ENCODE peak calls at places on chromosome 6, in eight cellular contexts. Z is body of pancreas, V is left lung, I is mucosa of descending colon, T is ovary, M is IMR-90, F is thoracic aorta, O is heart right ventricle. U is an unnamed sample. For H3K4me1, the result is how much of the 10 kb centered on the place peaks cover.

GRCh38 chr6:158536084-158536890 is 23.6 kb upstream of the TMEM181 start:
- DNase-seq in Z (peak), V (peak), I (peak), T (peak), M (peak), F (no peak), O (peak), U (peak)

GRCh38 chr6:142013875-142014495 is 118.7 kb upstream of the GJE1 start:
- DNase-seq in Z (no peak), V (no peak), I (no peak), T (no peak), M (no peak), F (no peak), O (no peak), U (no peak)

GRCh38 chr6:43989556-43990248 is 137.6 kb downstream of the MRPL14 start:
- DNase-seq in Z (no peak), V (no peak), I (no peak), T (no peak), M (no peak), F (no peak), O (no peak), U (no peak)

GRCh38 chr6:147603392-147604081 is 95.0 kb downstream of the SAMD5 start:
- DNase-seq in Z (no peak), V (no peak), I (no peak), T (no peak), M (no peak), F (no peak), O (peak), U (no peak)

GRCh38 chr6:32940656-32941411 is at the start of gene HLA-DMB:
- DNase-seq in Z (peak), V (peak), I (no peak), T (no peak), M (peak), F (no peak), O (no peak), U (peak)

GRCh38 chr6:163122365-163122764 is 292.2 kb upstream of the QKI start:
- DNase-seq in Z (no peak), V (no peak), I (no peak), T (no peak), M (no peak), F (no peak), O (no peak), U (no peak)

GRCh38 chr6:126531840-126532239 is 191.9 kb downstream of the CENPW start:
- DNase-seq in Z (no peak), V (no peak), I (no peak), T (no peak), M (no peak), F (no peak), O (no peak), U (no peak)

GRCh38 chr6:36217188-36217587 is 20.6 kb downstream of the BRPF3 start:
- DNase-seq in Z (no peak), V (no peak), I (no peak), T (no peak), M (no peak), F (no peak), O (no peak), U (no peak)

GRCh38 chr6:42745083-42745637 is 743 bp downstream of the TBCC start:
- DNase-seq in Z (peak), V (peak), I (peak), T (peak), M (peak), F (no peak), O (peak), U (peak)

GRCh38 chr6:152167639-152168603 is 360.4 kb downstream of the ESR1 start:
- DNase-seq in Z (no peak), V (no peak), I (no peak), T (no peak), M (no peak), F (no peak), O (no peak), U (no peak)

GRCh38 chr6:21414065-21414464 is 179.5 kb upstream of the SOX4 start:
- DNase-seq in Z (no peak), V (no peak), I (no peak), T (no peak), M (no peak), F (no peak), O (no peak), U (no peak)

GRCh38 chr6:73180718-73181619 is 44.3 kb downstream of the KHDC1L start:
- DNase-seq in Z (peak), V (no peak), I (no peak), T (no peak), M (peak), F (no peak), O (no peak), U (no peak)

GRCh38 chr6:126886106-126886505 is 232.4 kb upstream of the RSPO3 start:
- DNase-seq in Z (no peak), V (no peak), I (no peak), T (no peak), M (no peak), F (no peak), O (no peak), U (no peak)

GRCh38 chr6:110217255-110217654 is 37.0 kb downstream of the CDC40 start:
- DNase-seq in Z (no peak), V (no peak), I (no peak), T (no peak), M (peak), F (no peak), O (no peak), U (no peak)

GRCh38 chr6:158219229-158219628 is 51.1 kb downstream of the GTF2H5 start:
- DNase-seq in Z (peak), V (peak), I (no peak), T (no peak), M (peak), F (no peak), O (no peak), U (peak)

GRCh38 chr6:109381007-109381746 is 1.1 kb downstream of the CD164 start:
- DNase-seq in Z (no peak), V (no peak), I (no peak), T (no peak), M (peak), F (no peak), O (no peak), U (no peak)

GRCh38 chr6:35027807-35028206 is 113.3 kb downstream of the TCP11 start:
- DNase-seq in Z (no peak), V (no peak), I (no peak), T (no peak), M (no peak), F (no peak), O (no peak), U (no peak)

DNA sequence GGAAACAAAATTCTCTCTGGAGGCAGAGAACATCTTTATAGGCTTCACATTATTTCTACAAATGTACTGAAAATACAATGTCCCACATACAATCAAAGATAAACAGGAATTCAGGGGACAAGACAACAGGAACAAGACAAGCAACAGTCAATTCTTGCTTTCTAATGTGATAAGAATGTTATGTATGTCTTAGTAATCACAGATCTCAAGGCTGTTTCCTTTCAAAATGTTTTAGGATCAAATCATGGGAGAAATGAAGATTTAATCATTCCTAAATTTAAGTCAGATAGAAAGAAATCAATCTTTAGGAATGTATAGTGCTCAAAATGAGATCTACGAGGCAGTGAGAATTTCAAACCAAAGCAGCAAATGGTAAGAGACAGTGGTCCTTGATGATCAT is 32.1 kb downstream of the NEDD9 start:
- DNase-seq in Z (no peak), V (no peak), I (no peak), T (no peak), M (peak), F (no peak), O (no peak), U (no peak)
- H3K4me1 ChIP-seq in Z (under half), V (half or more), I (under half), T (under half), M (under half), F (half or more), O (half or more), U (under half)

DNA sequence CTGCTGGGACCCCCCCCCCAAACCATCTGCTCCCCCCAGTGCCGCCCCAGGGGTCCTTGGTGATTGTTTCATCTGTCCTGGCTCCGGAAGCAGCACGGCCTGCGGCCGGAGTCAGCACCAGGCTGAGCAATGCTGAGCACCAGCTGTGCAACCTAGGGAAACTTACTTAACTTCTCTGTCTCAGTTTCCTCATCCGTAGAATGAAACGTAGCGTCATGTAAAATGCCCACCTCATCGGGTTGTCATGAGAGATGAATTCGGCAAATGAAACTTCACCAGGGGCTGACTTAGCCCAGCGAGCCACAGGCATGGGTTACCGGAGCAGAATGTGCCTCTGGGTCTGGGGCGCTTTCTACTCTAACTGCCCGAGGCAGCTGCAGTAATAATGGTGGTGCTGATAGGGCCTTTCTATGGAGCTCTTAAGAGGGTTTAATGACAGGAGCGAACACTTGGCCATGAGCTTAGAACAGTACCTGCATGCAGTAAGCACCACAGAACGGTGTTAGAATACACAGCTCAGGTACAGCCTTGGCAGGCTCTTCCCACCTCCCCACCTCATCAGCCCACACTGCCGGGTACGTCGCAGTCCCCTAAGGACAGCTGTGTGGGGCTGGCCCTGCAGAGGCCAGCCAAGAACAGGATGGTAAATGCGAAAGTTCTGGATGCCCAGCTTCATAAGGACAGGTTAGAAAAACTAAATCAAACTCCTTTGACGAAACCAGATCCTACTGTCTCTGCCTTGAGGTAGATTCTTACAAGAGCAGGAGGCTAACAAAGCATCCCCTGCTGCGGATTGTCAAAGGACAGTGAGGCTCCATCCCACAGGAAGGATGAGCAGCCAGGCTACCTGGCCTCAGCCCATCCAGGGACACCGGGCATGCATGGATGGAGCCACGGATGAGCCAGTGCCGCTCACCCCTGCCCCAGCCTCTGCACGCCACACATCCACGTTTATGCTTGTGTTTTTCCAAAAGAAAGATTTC is 1.5 kb downstream of the THBS2 start:
- DNase-seq in Z (no peak), V (no peak), I (no peak), T (peak), M (no peak), F (no peak), O (no peak), U (no peak)
- H3K4me3 ChIP-seq in Z (no peak), V (peak), I (no peak), T (peak), M (peak), F (peak), O (peak), U (no peak)

GRCh38 chr6:143700684-143701342 is 23.0 kb downstream of the PHACTR2 start:
- DNase-seq in Z (no peak), V (no peak), I (no peak), T (no peak), M (peak), F (no peak), O (no peak), U (no peak)
- H3K4me1 ChIP-seq in Z (under half), V (under half), I (under half), T (under half), M (under half), F (half or more), O (under half), U (under half)

GRCh38 chr6:106508836-106509235 is 120.5 kb downstream of the RTN4IP1 start:
- DNase-seq in Z (no peak), V (no peak), I (no peak), T (no peak), M (peak), F (no peak), O (no peak), U (no peak)
- H3K4me3 ChIP-seq in Z (no peak), V (no peak), I (no peak), T (no peak), M (no peak), F (no peak), O (no peak), U (no peak)

GRCh38 chr6:108363113-108363512 is 68.3 kb downstream of the AFG1L start:
- DNase-seq in Z (no peak), V (no peak), I (no peak), T (no peak), M (no peak), F (no peak), O (no peak), U (no peak)

GRCh38 chr6:108360919-108361311 is 66.1 kb downstream of the AFG1L start:
- DNase-seq in Z (no peak), V (no peak), I (no peak), T (no peak), M (no peak), F (no peak), O (no peak), U (no peak)

GRCh38 chr6:108363756-108364356 is 69.0 kb downstream of the AFG1L start:
- DNase-seq in Z (no peak), V (no peak), I (no peak), T (no peak), M (no peak), F (no peak), O (no peak), U (no peak)

GRCh38 chr6:108361312-108361932 is 66.6 kb downstream of the AFG1L start:
- DNase-seq in Z (no peak), V (no peak), I (no peak), T (no peak), M (peak), F (no peak), O (no peak), U (no peak)

GRCh38 chr6:108362455-108362854 is 67.6 kb downstream of the AFG1L start:
- DNase-seq in Z (no peak), V (no peak), I (no peak), T (no peak), M (no peak), F (no peak), O (no peak), U (no peak)
- H3K4me1 ChIP-seq in Z (under half), V (under half), I (under half), T (under half), M (under half), F (under half), O (under half), U (under half)

GRCh38 chr6:104936766-104937535 is 20.0 kb upstream of the LIN28B start:
- DNase-seq in Z (no peak), V (no peak), I (no peak), T (no peak), M (no peak), F (no peak), O (no peak), U (no peak)

GRCh38 chr6:104941694-104942177 is 15.2 kb upstream of the LIN28B start:
- DNase-seq in Z (no peak), V (no peak), I (no peak), T (no peak), M (no peak), F (no peak), O (no peak), U (no peak)

GRCh38 chr6:104940881-104941693 is 15.8 kb upstream of the LIN28B start:
- DNase-seq in Z (no peak), V (no peak), I (no peak), T (peak), M (peak), F (no peak), O (peak), U (peak)

GRCh38 chr6:104943781-104944180 is 13.1 kb upstream of the LIN28B start:
- DNase-seq in Z (no peak), V (no peak), I (no peak), T (no peak), M (peak), F (no peak), O (no peak), U (no peak)

DNA sequence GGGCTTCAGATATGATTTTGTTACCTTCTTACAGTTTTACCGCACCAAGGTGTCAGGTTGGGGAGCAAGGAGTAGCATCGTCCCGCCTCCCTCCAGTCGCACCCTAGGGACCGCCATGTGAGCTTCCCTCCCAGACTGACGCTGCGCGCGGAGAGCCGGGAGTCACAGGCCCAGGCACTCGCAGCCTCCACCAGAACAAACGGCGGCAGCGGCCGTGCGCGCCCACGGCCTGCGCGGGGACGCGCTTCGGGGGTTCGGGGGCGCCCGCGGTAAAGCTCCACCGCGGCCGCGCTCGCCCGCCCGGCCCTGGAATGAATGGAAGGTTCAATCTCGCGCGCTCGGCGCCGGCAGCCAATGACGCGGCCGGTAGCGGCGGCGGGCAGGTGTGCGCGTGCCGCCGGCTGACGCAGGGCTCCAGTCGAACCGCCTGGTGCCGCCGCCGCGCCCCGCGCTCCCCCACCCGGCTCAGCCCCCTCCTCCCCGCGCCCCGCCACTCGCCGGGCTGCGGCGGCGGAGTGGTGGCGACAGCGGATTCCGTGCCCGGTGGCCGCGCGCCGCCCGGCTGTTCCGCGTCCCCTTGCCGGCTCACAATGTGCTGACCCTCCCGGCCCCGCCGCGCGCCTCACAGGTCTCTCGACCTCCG is 16.5 kb upstream of the LIN28B start:
- DNase-seq in Z (no peak), V (no peak), I (no peak), T (no peak), M (no peak), F (no peak), O (no peak), U (no peak)
- H3K4me3 ChIP-seq in Z (no peak), V (peak), I (no peak), T (no peak), M (peak), F (peak), O (peak), U (no peak)